ENCODE peak calls at places on chromosomes 1 and 21, in six cellular contexts. H is HCT116, F is body of pancreas, O is Panc1, W is left ventricle myocardium inferior, D is mucosa of descending colon. N is an unnamed sample.
A peak's percentile ranks its signal among the peaks of the same experiment; 100 is the strongest.

GRCh38 chr1:229855999-229856650 is 210.9 kb upstream of the GALNT2 start:
- DNase-seq in H (no peak), F (peak; percentile 84), O (no peak), W (no peak), D (peak; percentile 16), N (no peak)

GRCh38 chr1:84711091-84711490 is 20.8 kb upstream of the SSX2IP start:
- DNase-seq in H (no peak), F (no peak), O (no peak), W (no peak), D (no peak), N (no peak)

GRCh38 chr1:177439301-177439700 is 268.5 kb downstream of the BRINP2 start:
- DNase-seq in H (no peak), F (no peak), O (no peak), W (no peak), D (no peak), N (no peak)

GRCh38 chr1:17452686-17453085 is 13.2 kb upstream of the RCC2 start:
- DNase-seq in H (no peak), F (no peak), O (no peak), W (no peak), D (no peak), N (no peak)

GRCh38 chr1:224304767-224305166 is 25.2 kb downstream of the NVL start:
- DNase-seq in H (no peak), F (no peak), O (no peak), W (no peak), D (no peak), N (no peak)

GRCh38 chr1:106233511-106233910 is 823.0 kb upstream of the PRMT6 start:
- DNase-seq in H (no peak), F (no peak), O (no peak), W (no peak), D (no peak), N (no peak)

GRCh38 chr1:60920561-60920960 is 161.8 kb upstream of the NFIA start:
- DNase-seq in H (no peak), F (no peak), O (no peak), W (no peak), D (no peak), N (no peak)

GRCh38 chr1:114272593-114272992 is 118.9 kb upstream of the SYT6 start:
- DNase-seq in H (no peak), F (no peak), O (no peak), W (no peak), D (no peak), N (no peak)

GRCh38 chr1:180267211-180267561 is 37.1 kb downstream of the LHX4 start:
- DNase-seq in H (no peak), F (no peak), O (no peak), W (no peak), D (no peak), N (no peak)

GRCh38 chr1:99728494-99729235 is 37.8 kb downstream of the FRRS1 start:
- DNase-seq in H (peak; percentile 41), F (no peak), O (no peak), W (no peak), D (no peak), N (no peak)

GRCh38 chr21:30839304-30839703 is 9.7 kb upstream of the KRTAP7-1 start:
- DNase-seq in H (no peak), F (peak; percentile 65), O (no peak), W (no peak), D (no peak), N (no peak)

GRCh38 chr21:42091899-42092508 is 20.9 kb downstream of the UMODL1 start:
- DNase-seq in H (no peak), F (no peak), O (no peak), W (no peak), D (no peak), N (no peak)

GRCh38 chr1:109832935-109833334 is 69.2 kb upstream of the EPS8L3 start:
- DNase-seq in H (no peak), F (no peak), O (no peak), W (no peak), D (no peak), N (no peak)

GRCh38 chr1:181583598-181583997 is 100.3 kb downstream of the CACNA1E start:
- DNase-seq in H (peak; percentile 4), F (peak; percentile 48), O (no peak), W (no peak), D (peak; percentile 52), N (no peak)

GRCh38 chr1:229184066-229184465 is 86.8 kb upstream of the RAB4A start:
- DNase-seq in H (no peak), F (peak; percentile 35), O (no peak), W (no peak), D (no peak), N (no peak)

GRCh38 chr21:32597205-32597604 is 11.9 kb upstream of the TCP10L start:
- DNase-seq in H (peak; percentile 77), F (no peak), O (peak; percentile 74), W (no peak), D (no peak), N (peak; percentile 89)

GRCh38 chr1:234602334-234603220 is 7.4 kb downstream of the IRF2BP2 start:
- DNase-seq in H (peak; percentile 88), F (peak; percentile 67), O (no peak), W (no peak), D (peak; percentile 72), N (peak; percentile 89)

GRCh38 chr1:45828841-45829240 is 25.4 kb downstream of the MAST2 start:
- DNase-seq in H (no peak), F (no peak), O (no peak), W (no peak), D (no peak), N (no peak)

GRCh38 chr1:107479865-107480264 is 339.0 kb downstream of the NTNG1 start:
- DNase-seq in H (no peak), F (no peak), O (no peak), W (no peak), D (no peak), N (no peak)

GRCh38 chr1:107477233-107477632 is 336.4 kb downstream of the NTNG1 start:
- DNase-seq in H (no peak), F (no peak), O (no peak), W (no peak), D (peak; percentile 19), N (no peak)

GRCh38 chr1:107483949-107484348 is 343.1 kb downstream of the NTNG1 start:
- DNase-seq in H (no peak), F (no peak), O (no peak), W (no peak), D (no peak), N (no peak)

GRCh38 chr1:107474877-107475612 is 334.2 kb downstream of the NTNG1 start:
- DNase-seq in H (no peak), F (no peak), O (no peak), W (no peak), D (no peak), N (no peak)

GRCh38 chr1:107480548-107480947 is 339.7 kb downstream of the NTNG1 start:
- DNase-seq in H (no peak), F (peak; percentile 18), O (no peak), W (no peak), D (peak; percentile 13), N (no peak)
- H3K4me3 ChIP-seq in H (no peak overlapping the region), F (no peak overlapping the region), O (no peak overlapping the region), W (no peak overlapping the region), D (no peak overlapping the region), N (no peak overlapping the region)

DNA sequence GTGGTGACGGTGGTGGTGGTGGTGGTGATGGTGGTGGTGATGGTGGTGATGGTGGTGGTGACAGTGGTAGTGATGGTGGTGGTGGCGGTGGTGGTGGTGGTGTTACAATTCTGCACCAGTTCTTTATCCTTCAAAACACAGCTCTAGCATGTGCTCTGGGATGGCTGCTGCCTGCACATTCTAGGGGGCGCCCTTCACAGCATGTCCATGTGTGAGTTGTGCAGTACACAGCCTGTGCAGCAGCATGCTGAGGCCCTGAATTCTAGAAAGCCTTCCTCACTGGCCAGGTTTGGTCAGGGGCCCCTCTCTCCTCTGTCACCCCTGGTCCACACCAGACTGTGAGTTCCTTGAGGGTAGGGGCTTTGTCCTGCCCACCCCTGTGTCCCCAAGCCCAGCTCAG is 67.7 kb downstream of the MATN1 start:
- DNase-seq in H (no peak), F (no peak), O (no peak), W (no peak), D (no peak), N (no peak)
- TF ChIP-seq CTCF in H (peak; percentile 21), F (no peak), O (no peak), W (no peak), D (no peak), N (no peak)

DNA sequence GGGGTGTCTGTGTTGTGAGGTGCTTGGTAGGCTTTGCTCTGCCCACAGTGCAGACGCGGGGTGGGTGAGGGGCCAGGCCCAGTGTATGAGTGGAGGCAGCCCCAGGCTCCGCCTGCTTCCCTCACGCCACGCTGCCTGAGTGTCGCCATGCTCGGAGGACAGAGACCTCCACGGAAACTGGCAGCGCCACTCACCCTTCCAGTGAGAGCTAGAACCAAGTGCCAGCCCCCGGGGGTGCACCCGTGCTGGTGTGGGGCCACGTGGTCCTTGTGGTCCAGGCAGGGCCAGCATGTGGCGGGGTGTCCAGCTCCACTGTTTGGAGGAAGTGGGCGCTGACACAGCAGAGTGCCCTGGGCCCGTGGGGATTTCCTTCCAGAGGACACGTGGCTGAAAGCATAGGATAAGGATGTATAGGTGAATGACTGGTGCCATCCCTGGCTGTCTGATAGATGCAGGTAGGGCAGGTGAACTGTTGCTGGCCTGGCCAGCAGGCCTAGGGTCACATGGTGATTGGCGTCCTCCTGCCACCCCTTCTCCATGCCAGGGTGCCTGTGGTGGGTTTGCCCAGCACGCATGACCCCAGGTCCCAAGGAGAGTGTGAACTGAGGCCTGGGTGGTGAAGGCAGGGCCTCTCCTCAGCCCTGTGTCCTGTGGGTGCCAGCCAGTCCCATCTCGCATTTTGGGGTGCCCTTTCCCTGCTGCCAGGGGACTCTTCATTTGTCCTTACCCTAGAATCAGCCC is 3.8 kb downstream of the LRRC3 start:
- DNase-seq in H (no peak), F (no peak), O (no peak), W (no peak), D (no peak), N (no peak)
- H3K4me3 ChIP-seq in H (no peak overlapping the region), F (no peak overlapping the region), O (no peak overlapping the region), W (no peak overlapping the region), D (no peak overlapping the region), N (no peak overlapping the region)

GRCh38 chr1:204692320-204692851 is 6.8 kb upstream of the LRRN2 start:
- DNase-seq in H (no peak), F (no peak), O (no peak), W (no peak), D (no peak), N (no peak)
- TF ChIP-seq CTCF in H (peak; percentile 54), F (no peak), O (no peak), W (no peak), D (no peak), N (peak; percentile 50)

GRCh38 chr1:26158271-26159112 is at the start of gene FAM110D:
- DNase-seq in H (no peak), F (no peak), O (no peak), W (peak; percentile 45), D (no peak), N (no peak)
- H3K4me3 ChIP-seq in H (peak within 1 kb of the TSS; percentile 33), F (no peak within 1 kb of the TSS), O (no peak within 1 kb of the TSS), W (peak within 1 kb of the TSS; percentile 68), D (no peak within 1 kb of the TSS), N (no peak within 1 kb of the TSS)

DNA sequence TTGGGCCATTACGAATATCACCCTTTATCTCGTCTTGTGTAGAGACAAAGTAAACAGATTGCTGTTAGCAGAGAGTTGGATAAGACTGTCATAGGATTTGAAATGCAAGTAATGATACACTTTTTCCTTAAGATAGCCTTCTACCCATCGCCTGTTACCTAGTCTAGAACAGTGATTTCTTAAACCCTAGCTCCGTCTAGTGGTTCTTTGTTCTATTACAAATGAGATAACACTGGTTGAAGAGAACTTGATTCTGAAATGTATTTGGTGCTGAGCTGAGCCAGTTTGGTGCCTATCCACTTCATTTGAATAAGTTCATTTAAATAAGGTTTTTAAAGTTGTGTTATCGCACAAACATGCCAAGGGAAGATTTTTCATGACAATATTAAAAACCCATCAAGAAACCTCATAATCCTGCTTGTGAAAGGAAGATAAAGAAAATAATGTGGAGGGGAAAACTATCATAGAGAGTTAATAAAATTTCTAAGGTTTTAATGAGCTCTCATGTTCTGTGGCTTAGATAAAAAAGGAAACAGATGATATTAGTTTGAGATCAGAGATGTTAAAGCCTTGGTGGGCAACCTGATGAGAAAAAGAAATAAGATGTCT is 1.5 kb upstream of the KCNH1 start:
- DNase-seq in H (peak; percentile 45), F (no peak), O (peak; percentile 64), W (no peak), D (no peak), N (peak; percentile 41)
- TF ChIP-seq CTCF in H (peak; percentile 75), F (peak; percentile 44), O (peak; percentile 79), W (peak; percentile 69), D (no peak), N (peak; percentile 88)

N was measured in epithelial cell of proximal tubule.